ENCODE peak calls at places on chromosomes 3 and 15, in nine cellular contexts. G, C, U, V, B, M, A, O and J are unnamed samples.

GRCh38 chr3:28978092-28978491 is 302.8 kb upstream of the RBMS3 start:
- DNase-seq in G (no peak), O (no peak), C (no peak), A (no peak), U (no peak), B (no peak), M (no peak), V (no peak), J (no peak)

GRCh38 chr15:59349715-59350420 is 22.8 kb downstream of the MYO1E start:
- DNase-seq in G (peak), V (no peak), O (no peak), A (no peak), C (peak), B (no peak), M (no peak), U (no peak), J (no peak)

GRCh38 chr3:183844606-183845005 is 19.2 kb upstream of the MAP6D1 start:
- DNase-seq in U (no peak), M (no peak), C (no peak), B (no peak), A (no peak), V (no peak), G (peak), O (no peak), J (no peak)

GRCh38 chr15:85412956-85413854 is 32.8 kb downstream of the AKAP13 start:
- DNase-seq in M (peak), V (peak), B (no peak), G (peak), U (no peak), C (peak), A (peak), O (no peak), J (no peak)

GRCh38 chr3:3827111-3827510 is 27.9 kb downstream of the LRRN1 start:
- DNase-seq in C (no peak), G (no peak), M (no peak), B (no peak), O (no peak), U (no peak), A (no peak), V (no peak), J (no peak)

GRCh38 chr15:49082960-49083359 is 36.7 kb upstream of the SECISBP2L start:
- DNase-seq in C (no peak), M (no peak), G (no peak), A (no peak), O (no peak), V (no peak), B (no peak), U (no peak), J (no peak)

GRCh38 chr15:78065284-78065872 is 12.1 kb downstream of the TBC1D2B start:
- DNase-seq in U (no peak), G (peak), A (no peak), V (no peak), C (no peak), O (no peak), B (peak), M (peak), J (no peak)

GRCh38 chr3:123819949-123820348 is 64.2 kb downstream of the MYLK start:
- DNase-seq in B (no peak), C (no peak), U (no peak), A (no peak), M (no peak), V (no peak), G (no peak), O (no peak), J (peak)

GRCh38 chr3:32347286-32348125 is 44.1 kb upstream of the CMTM7 start:
- DNase-seq in B (no peak), M (peak), U (no peak), G (no peak), V (no peak), C (no peak), O (no peak), A (no peak), J (no peak)

GRCh38 chr15:86591994-86592746 is 512.5 kb downstream of the AGBL1 start:
- DNase-seq in O (no peak), G (no peak), M (peak), B (no peak), U (peak), C (no peak), A (no peak), V (no peak), J (no peak)

GRCh38 chr15:65512807-65513416 is 4.6 kb downstream of the DPP8 start:
- DNase-seq in C (no peak), B (peak), V (no peak), U (no peak), O (no peak), A (no peak), G (no peak), M (peak), J (no peak)

GRCh38 chr3:157333551-157333991 is 103.1 kb upstream of the PTX3 start:
- DNase-seq in G (no peak), V (no peak), C (no peak), O (no peak), M (no peak), B (no peak), U (no peak), A (no peak), J (no peak)

GRCh38 chr15:57727031-57727430 is 20.5 kb downstream of the POLR2M start:
- DNase-seq in V (no peak), A (no peak), B (no peak), C (no peak), M (no peak), U (no peak), O (no peak), G (peak), J (no peak)

GRCh38 chr3:154718716-154719115 is 288.7 kb upstream of the GPR149 start:
- DNase-seq in A (no peak), C (no peak), U (no peak), M (no peak), V (no peak), O (no peak), G (no peak), B (no peak), J (no peak)

GRCh38 chr3:117139681-117140080 is 430.1 kb downstream of the TUSC7 start:
- DNase-seq in O (no peak), B (no peak), U (no peak), C (no peak), A (no peak), G (no peak), M (no peak), V (no peak), J (no peak)

GRCh38 chr3:50233176-50233575 is 2.8 kb upstream of the GNAI2 start:
- DNase-seq in V (no peak), A (no peak), G (no peak), U (no peak), M (no peak), B (no peak), C (no peak), O (no peak), J (no peak)

GRCh38 chr3:123951522-123952447 is 9.2 kb downstream of the CCDC14 start:
- DNase-seq in U (peak), A (no peak), G (no peak), B (no peak), V (no peak), O (peak), C (no peak), M (no peak), J (no peak)

GRCh38 chr15:60212536-60212935 is 185.2 kb downstream of the ANXA2 start:
- DNase-seq in C (no peak), G (no peak), V (no peak), M (no peak), O (no peak), U (no peak), A (no peak), B (no peak), J (no peak)